ENCODE peak calls at places on chromosomes 2 and 18, in nine cellular contexts. Y is central memory CD8-positive, alpha-beta T cell; C is body of pancreas; U is left cardiac atrium; J is GM23338; I is RWPE2; O is HepG2; D is activated naive CD8-positive, alpha-beta T cell treated with anti-CD3 and anti-CD28 coated beads, Interleukin-2, amount 50 U/mL, for 24 hours; S is left lobe of liver. F is an unnamed sample.

GRCh38 chr2:80058562-80058961 is 246.0 kb downstream of the LRRTM1 start:
- ATAC-seq in Y (no peak), C (no peak), U (no peak), J (peak; percentile 86), I (no peak), O (no peak), D (no peak), S (no peak), F (no peak)

GRCh38 chr18:60075477-60075876 is 175.7 kb downstream of the PMAIP1 start:
- ATAC-seq in Y (no peak), C (no peak), U (no peak), J (no peak), I (no peak), O (no peak), D (no peak), S (no peak), F (no peak)

GRCh38 chr2:62999905-63000304 is 50.7 kb upstream of the OTX1 start:
- ATAC-seq in Y (no peak), C (no peak), U (peak; percentile 81), J (no peak), I (peak; percentile 88), O (no peak), D (no peak), S (peak; percentile 46), F (no peak)

GRCh38 chr2:163123526-163123925 is 285.0 kb upstream of the KCNH7 start:
- ATAC-seq in Y (no peak), C (no peak), U (no peak), J (no peak), I (no peak), O (no peak), D (no peak), S (no peak), F (no peak)

GRCh38 chr2:242098034-242098433 is 228.5 kb downstream of the RTP5 start:
- ATAC-seq in Y (no peak), C (no peak), U (no peak), J (no peak), I (no peak), O (no peak), D (no peak), S (no peak), F (no peak)

GRCh38 chr2:240143276-240143675 is 2.8 kb upstream of the OTOS start:
- ATAC-seq in Y (no peak), C (no peak), U (no peak), J (no peak), I (no peak), O (no peak), D (no peak), S (no peak), F (peak; percentile 14)

GRCh38 chr2:3178206-3179031 is 199.2 kb downstream of the EIPR1 start:
- ATAC-seq in Y (no peak), C (no peak), U (no peak), J (no peak), I (no peak), O (no peak), D (no peak), S (no peak), F (no peak)

GRCh38 chr18:10232062-10232461 is 222.4 kb upstream of the APCDD1 start:
- ATAC-seq in Y (no peak), C (no peak), U (no peak), J (no peak), I (no peak), O (no peak), D (no peak), S (no peak), F (no peak)

GRCh38 chr2:1072258-1072657 is 121.6 kb downstream of the SNTG2 start:
- ATAC-seq in Y (no peak), C (no peak), U (no peak), J (no peak), I (no peak), O (no peak), D (no peak), S (no peak), F (no peak)

GRCh38 chr2:128273469-128274081 is 45.1 kb downstream of the HS6ST1 start:
- ATAC-seq in Y (peak; percentile 96), C (no peak), U (no peak), J (no peak), I (no peak), O (no peak), D (no peak), S (no peak), F (no peak)

GRCh38 chr2:158464426-158465281 is 7.9 kb downstream of the PKP4 start:
- ATAC-seq in Y (peak; percentile 58), C (no peak), U (peak; percentile 33), J (peak; percentile 73), I (peak; percentile 48), O (peak; percentile 88), D (peak; percentile 66), S (peak; percentile 47), F (peak; percentile 77)